ENCODE peak calls at places on chromosome 15, in six cellular contexts. H is mesenchymal stem cell, O is H9, Z is IMR-90, N is neuronal stem cell, D is H1. R is an unnamed sample.

GRCh38 chr15:77266708-77267387 is 153.1 kb downstream of the PEAK1 start:
- DNase-seq in N (no peak), Z (peak; percentile 64), H (peak; percentile 59), O (peak; percentile 55), D (no peak), R (no peak)

GRCh38 chr15:62781081-62781497 is 261.5 kb upstream of the TPM1 start:
- DNase-seq in D (no peak), Z (no peak), H (peak; percentile 87), N (no peak), O (no peak), R (no peak)

GRCh38 chr15:53416219-53416940 is 343.1 kb downstream of the WDR72 start:
- DNase-seq in Z (no peak), N (no peak), D (no peak), O (no peak), H (no peak), R (no peak)

GRCh38 chr15:22224241-22224671 is 143.9 kb downstream of the OR4M2 start:
- DNase-seq in D (no peak), N (no peak), Z (no peak), O (no peak), H (no peak), R (no peak)

GRCh38 chr15:77009646-77010311 is 14.9 kb downstream of the PSTPIP1 start:
- DNase-seq in O (no peak), Z (peak; percentile 14), N (no peak), D (no peak), H (no peak), R (no peak)

GRCh38 chr15:48392356-48392755 is 61.1 kb downstream of the DUT start:
- DNase-seq in D (no peak), N (no peak), Z (no peak), O (no peak), H (no peak), R (no peak)

GRCh38 chr15:70100495-70101331 is 3.0 kb upstream of the TLE3 start:
- DNase-seq in H (peak; percentile 81), D (no peak), Z (peak; percentile 39), N (peak; percentile 60), O (peak; percentile 54), R (peak; percentile 66)

GRCh38 chr15:73599934-73600333 is 33.3 kb downstream of the NPTN start:
- DNase-seq in H (peak; percentile 26), O (no peak), D (no peak), Z (peak; percentile 45), N (no peak), R (no peak)

GRCh38 chr15:29471757-29472156 is 202.1 kb upstream of the NSMCE3 start:
- DNase-seq in H (no peak), Z (no peak), N (no peak), D (no peak), O (no peak), R (no peak)

GRCh38 chr15:95325763-95326688 is 1004.5 kb upstream of the NR2F2 start:
- DNase-seq in D (no peak), N (no peak), Z (no peak), H (peak; percentile 36), O (no peak), R (no peak)

GRCh38 chr15:90638241-90638691 is 78.9 kb upstream of the BLM start:
- DNase-seq in H (no peak), N (no peak), D (no peak), Z (no peak), O (no peak), R (no peak)

GRCh38 chr15:73818308-73818985 is 54.9 kb upstream of the TBC1D21 start:
- DNase-seq in N (no peak), Z (no peak), D (no peak), O (no peak), H (no peak), R (no peak)

GRCh38 chr15:101091080-101092017 is 160.5 kb downstream of the CHSY1 start:
- DNase-seq in D (no peak), O (no peak), Z (peak; percentile 77), H (peak; percentile 77), N (no peak), R (no peak)

GRCh38 chr15:72516734-72517133 is 42.6 kb downstream of the ARIH1 start:
- DNase-seq in D (no peak), Z (no peak), H (no peak), N (no peak), O (no peak), R (no peak)

GRCh38 chr15:89512631-89513030 is 16.2 kb upstream of the RHCG start:
- DNase-seq in D (no peak), O (no peak), N (no peak), H (no peak), Z (no peak), R (no peak)

GRCh38 chr15:73685561-73685960 is 1.4 kb downstream of the CD276 start:
- DNase-seq in N (no peak), H (peak; percentile 65), D (no peak), Z (peak; percentile 20), O (no peak), R (peak; percentile 11)

GRCh38 chr15:88401972-88402656 is 65.1 kb downstream of the MRPL46 start:
- DNase-seq in H (no peak), Z (no peak), N (no peak), D (no peak), O (no peak), R (no peak)

GRCh38 chr15:64452988-64453688 is 7.2 kb upstream of the ZNF609 start:
- DNase-seq in N (no peak), O (no peak), H (no peak), Z (peak; percentile 33), D (no peak), R (no peak)

GRCh38 chr15:72358532-72359180 is 17.2 kb downstream of the HEXA start:
- DNase-seq in H (peak; percentile 29), D (no peak), O (no peak), N (no peak), Z (peak; percentile 85), R (no peak)

GRCh38 chr15:70192041-70192440 is 94.3 kb upstream of the TLE3 start:
- DNase-seq in O (no peak), D (no peak), Z (no peak), H (no peak), N (no peak), R (peak; percentile 53)

GRCh38 chr15:50234764-50235163 is 30.8 kb downstream of the HDC start:
- DNase-seq in H (peak; percentile 24), N (no peak), Z (no peak), O (no peak), D (no peak), R (no peak)

GRCh38 chr15:75695206-75695605 is 17.4 kb downstream of the CSPG4 start:
- DNase-seq in Z (no peak), O (no peak), D (no peak), H (no peak), N (no peak), R (no peak)

GRCh38 chr15:101242160-101242998 is 9.5 kb downstream of the CHSY1 start:
- DNase-seq in H (peak; percentile 56), D (no peak), Z (peak; percentile 59), O (no peak), N (no peak), R (peak; percentile 14)

GRCh38 chr15:101035611-101036010 is 116.5 kb downstream of the LRRK1 start:
- DNase-seq in Z (no peak), N (no peak), O (no peak), D (no peak), H (no peak), R (no peak)

GRCh38 chr15:61748529-61748928 is 311.7 kb downstream of the VPS13C start:
- DNase-seq in N (no peak), D (no peak), O (no peak), H (no peak), Z (no peak), R (no peak)

GRCh38 chr15:25268166-25268565 is 170.7 kb downstream of the UBE3A start:
- DNase-seq in D (no peak), N (no peak), Z (no peak), O (no peak), H (no peak), R (no peak)

GRCh38 chr15:22891426-22892210 is 53.2 kb downstream of the NIPA2 start:
- DNase-seq in N (no peak), Z (no peak), D (no peak), O (no peak), H (no peak), R (no peak)

GRCh38 chr15:80106051-80106450 is 46.6 kb downstream of the ZFAND6 start:
- DNase-seq in Z (peak; percentile 49), N (no peak), O (no peak), H (peak; percentile 43), D (no peak), R (peak; percentile 39)

GRCh38 chr15:73802336-73803105 is 49.4 kb upstream of the INSYN1 start:
- DNase-seq in N (no peak), H (no peak), O (no peak), Z (no peak), D (no peak), R (no peak)

GRCh38 chr15:77670558-77671148 is 37.9 kb upstream of the LINGO1 start:
- DNase-seq in Z (no peak), D (no peak), H (no peak), N (no peak), O (no peak), R (no peak)

GRCh38 chr15:68379058-68379758 is 52.8 kb downstream of the ITGA11 start:
- DNase-seq in H (no peak), N (no peak), O (peak; percentile 15), D (peak; percentile 30), Z (no peak), R (no peak)
- H4K91ac ChIP-seq in H (peak overlapping the region; percentile 66), N (no peak overlapping the region), O (no peak overlapping the region), D (no peak overlapping the region), Z (peak overlapping the region; percentile 53), R (no peak overlapping the region)

DNA sequence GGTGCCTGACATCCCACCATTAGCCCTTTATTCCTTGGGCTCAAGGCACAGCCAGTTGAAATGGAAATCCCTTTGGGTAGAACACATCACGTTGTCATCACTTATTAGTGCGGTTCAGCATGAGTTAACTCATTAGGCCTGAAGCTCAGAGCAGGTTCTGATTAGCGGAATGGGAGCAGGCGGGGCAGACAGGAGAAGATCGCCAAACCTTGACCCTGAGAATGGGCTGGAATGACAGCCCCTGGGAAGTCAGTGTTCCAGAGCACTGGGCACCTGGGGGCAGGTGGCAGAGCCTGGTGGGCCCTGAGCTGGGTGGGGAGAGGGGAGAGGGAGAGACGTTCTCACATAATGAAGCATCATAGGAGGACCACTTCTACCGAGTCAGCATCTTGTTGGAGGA is 5.8 kb downstream of the ITGA11 start:
- DNase-seq in Z (no peak), N (no peak), D (no peak), H (no peak), O (no peak), R (no peak)
- H4K91ac ChIP-seq in Z (no peak overlapping the region), N (no peak overlapping the region), D (no peak overlapping the region), H (peak overlapping the region; percentile 1), O (no peak overlapping the region), R (no peak overlapping the region)

GRCh38 chr15:57572463-57572862 is 19.2 kb upstream of the MYZAP start:
- DNase-seq in D (no peak), O (no peak), N (no peak), H (no peak), Z (no peak), R (no peak)
- H4K91ac ChIP-seq in D (no peak overlapping the region), O (no peak overlapping the region), N (no peak overlapping the region), H (no peak overlapping the region), Z (no peak overlapping the region), R (no peak overlapping the region)

GRCh38 chr15:100001405-100001804 is 268.2 kb upstream of the LYSMD4 start:
- DNase-seq in H (no peak), O (no peak), D (no peak), Z (no peak), N (no peak), R (no peak)
- H4K91ac ChIP-seq in H (no peak overlapping the region), O (no peak overlapping the region), D (peak overlapping the region; percentile 29), Z (no peak overlapping the region), N (no peak overlapping the region), R (no peak overlapping the region)